ENCODE peak calls at places on chromosomes 1 and 21, in ten cellular contexts. Y is aorta, L is spleen, Q is esophagus squamous epithelium, I is body of pancreas, S is MM.1S, G is right cardiac atrium, A is tibial artery, Z is H1, J is cardiac muscle cell. F is an unnamed sample. For H3K4me1 and H3K27me3, the result is how much of the 10 kb centered on the place peaks cover.

GRCh38 chr1:44894591-44894990 is 51.5 kb upstream of the PTCH2 start:
- DNase-seq in A (no peak), Y (no peak), L (no peak), S (no peak), Z (no peak), I (no peak), Q (no peak), G (no peak), J (no peak), F (peak)

GRCh38 chr21:29130234-29130993 is at the start of gene MAP3K7CL:
- DNase-seq in J (no peak), Z (no peak), Y (peak), S (no peak), I (peak), G (peak), L (no peak), Q (no peak), A (peak), F (peak)

GRCh38 chr1:32997381-32997891 is 32.8 kb upstream of the RNF19B start:
- DNase-seq in Y (no peak), J (no peak), I (no peak), G (no peak), S (no peak), Z (no peak), Q (no peak), L (no peak), A (no peak), F (peak)

GRCh38 chr1:27887215-27888035 is 15.1 kb downstream of the THEMIS2 start:
- DNase-seq in S (no peak), G (no peak), L (peak), A (no peak), Q (no peak), I (no peak), Z (no peak), J (no peak), Y (no peak), F (no peak)

GRCh38 chr1:23634840-23635642 is 56.6 kb upstream of the RPL11 start:
- DNase-seq in J (peak), G (peak), Z (peak), Q (no peak), A (peak), Y (peak), L (no peak), I (peak), S (peak), F (no peak)

GRCh38 chr1:116914667-116915066 is 5.0 kb downstream of the PTGFRN start:
- DNase-seq in Z (no peak), J (no peak), Q (no peak), L (no peak), G (no peak), A (no peak), I (no peak), Y (no peak), S (no peak), F (no peak)

GRCh38 chr1:8439015-8439702 is 121.2 kb downstream of the SLC45A1 start:
- DNase-seq in I (peak), G (peak), A (peak), Q (no peak), Z (peak), J (peak), S (no peak), L (peak), Y (peak), F (no peak)

GRCh38 chr1:7235871-7236472 is 450.7 kb downstream of the CAMTA1 start:
- DNase-seq in L (no peak), G (no peak), Y (no peak), Q (no peak), Z (peak), J (no peak), A (no peak), S (no peak), I (no peak), F (no peak)

GRCh38 chr1:26874896-26875295 is 11.9 kb downstream of the SFN start:
- DNase-seq in G (no peak), Y (no peak), A (no peak), S (no peak), Q (no peak), I (no peak), L (no peak), J (no peak), Z (no peak), F (no peak)

GRCh38 chr1:55310517-55310927 is 95.4 kb upstream of the USP24 start:
- DNase-seq in Z (no peak), G (no peak), S (no peak), J (no peak), I (no peak), A (no peak), Q (no peak), L (no peak), Y (no peak), F (peak)

GRCh38 chr1:245571872-245572294 is 417.1 kb downstream of the KIF26B start:
- DNase-seq in A (no peak), S (no peak), L (no peak), Y (no peak), J (peak), G (no peak), Z (no peak), Q (no peak), I (no peak), F (no peak)

GRCh38 chr1:101033017-101033416 is 7.4 kb upstream of the DPH5 start:
- DNase-seq in I (no peak), J (no peak), Z (no peak), S (no peak), Q (no peak), A (no peak), Y (no peak), L (no peak), G (no peak), F (no peak)

GRCh38 chr1:231194843-231195516 is 33.1 kb downstream of the TRIM67 start:
- DNase-seq in I (no peak), Y (peak), J (no peak), G (no peak), Z (no peak), A (no peak), S (no peak), L (peak), Q (no peak), F (no peak)

GRCh38 chr1:91569411-91570104 is 68.9 kb downstream of the CDC7 start:
- DNase-seq in L (no peak), J (peak), S (no peak), G (peak), Y (peak), I (peak), Z (no peak), A (peak), Q (no peak), F (peak)

GRCh38 chr1:166902279-166902678 is 26.2 kb upstream of the TADA1 start:
- DNase-seq in Q (no peak), Y (no peak), J (no peak), L (no peak), Z (no peak), I (no peak), G (no peak), A (no peak), S (no peak), F (peak)

GRCh38 chr1:30864681-30865080 is 43.9 kb downstream of the SDC3 start:
- DNase-seq in Q (no peak), Y (no peak), S (no peak), I (no peak), J (no peak), L (no peak), G (peak), A (no peak), Z (no peak), F (no peak)

GRCh38 chr21:46028547-46029200 is 47.1 kb downstream of the COL6A1 start:
- DNase-seq in J (no peak), L (no peak), Z (no peak), I (no peak), Q (no peak), A (no peak), G (no peak), S (no peak), Y (no peak), F (no peak)

GRCh38 chr1:91148641-91149069 is 126.8 kb upstream of the ZNF644 start:
- DNase-seq in I (no peak), A (no peak), L (no peak), S (no peak), Q (no peak), Z (no peak), J (no peak), Y (no peak), G (no peak), F (no peak)

GRCh38 chr1:210251680-210252490 is 19.3 kb downstream of the SERTAD4 start:
- DNase-seq in S (no peak), I (no peak), J (peak), A (no peak), Q (no peak), L (no peak), Y (peak), G (peak), Z (peak), F (no peak)

DNA sequence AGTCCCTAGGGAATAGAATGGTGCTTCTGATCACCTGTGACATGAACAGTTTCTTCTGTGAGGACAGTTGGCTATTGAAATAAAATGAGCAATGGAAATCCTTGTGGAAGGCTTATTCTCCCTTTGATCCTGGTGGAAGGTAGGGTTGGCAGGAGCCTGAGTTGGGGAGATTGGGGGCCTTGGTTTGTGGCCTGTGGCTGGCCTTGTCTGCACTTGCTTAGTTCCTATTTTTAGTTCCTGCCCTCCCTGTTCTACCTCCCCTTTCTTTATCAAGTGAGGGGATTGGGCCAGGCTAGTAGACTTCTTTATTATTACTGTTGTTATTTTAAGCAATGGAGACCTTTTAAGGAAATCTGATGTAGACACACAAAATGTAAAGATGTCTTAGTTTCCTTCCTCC is 8.2 kb downstream of the DMRTB1 start:
- DNase-seq in L (no peak), Q (no peak), I (no peak), Z (no peak), J (no peak), A (no peak), G (no peak), Y (no peak), S (no peak), F (no peak)
- H3K27ac ChIP-seq in L (no peak), Q (no peak), I (no peak), Z (no peak), J (no peak), A (no peak), G (no peak), Y (no peak), S (no peak), F (no peak)

GRCh38 chr1:204885790-204886189 is 15.1 kb downstream of the NFASC start:
- DNase-seq in Z (no peak), S (no peak), G (no peak), Q (no peak), A (no peak), L (no peak), I (no peak), Y (no peak), J (no peak), F (peak)
- H3K4me1 ChIP-seq in Z (under half), S (under half), G (under half), Q (under half), A (under half), L (under half), I (under half), Y (under half), J (under half), F (under half)

DNA sequence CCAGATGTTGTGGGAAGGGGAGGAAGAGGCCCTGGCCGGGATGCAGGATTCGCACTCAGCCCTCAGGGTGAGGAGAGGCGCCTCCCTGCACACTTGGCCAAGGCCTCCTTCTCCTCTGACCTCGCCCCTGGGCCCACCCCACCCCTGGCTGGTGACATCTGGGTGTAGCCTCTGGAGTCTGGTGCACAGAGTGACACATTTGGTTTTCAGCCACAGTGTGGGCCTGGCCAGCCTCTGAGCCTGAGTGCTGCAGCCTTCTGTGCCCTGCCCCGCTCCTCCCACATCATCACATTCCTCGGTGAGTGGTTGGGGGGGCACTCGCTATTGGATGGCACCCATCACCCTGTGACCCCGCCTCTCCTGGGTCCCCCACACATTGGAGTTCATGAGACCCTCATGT is 45.8 kb downstream of the PRDM16 start:
- DNase-seq in A (no peak), I (peak), L (no peak), Z (no peak), J (no peak), Q (no peak), S (no peak), G (no peak), Y (no peak), F (no peak)
- H3K27me3 ChIP-seq in A (under half), I (under half), L (under half), Z (under half), J (under half), Q (under half), S (half or more), G (under half), Y (under half), F (under half)

GRCh38 chr1:38476111-38476783 is 383.3 kb downstream of the RRAGC start:
- DNase-seq in Q (no peak), Y (no peak), J (peak), L (peak), S (peak), Z (peak), A (no peak), G (no peak), I (no peak), F (no peak)
- H3K27ac ChIP-seq in Q (no peak), Y (no peak), J (no peak), L (peak), S (peak), Z (peak), A (no peak), G (no peak), I (no peak), F (no peak)

GRCh38 chr1:67735806-67736627 is 51.0 kb downstream of the GADD45A start:
- DNase-seq in G (peak), Y (peak), I (peak), A (peak), J (no peak), S (peak), L (peak), Z (no peak), Q (peak), F (peak)

GRCh38 chr1:67738401-67738800 is 53.4 kb downstream of the GADD45A start:
- DNase-seq in Z (no peak), Y (no peak), S (no peak), Q (no peak), G (no peak), L (no peak), I (no peak), A (no peak), J (peak), F (peak)

GRCh38 chr1:67736750-67737149 is 51.7 kb downstream of the GADD45A start:
- DNase-seq in S (no peak), G (no peak), Z (no peak), L (no peak), A (no peak), J (no peak), Q (no peak), I (no peak), Y (no peak), F (no peak)

GRCh38 chr1:67739361-67739760 is 54.4 kb downstream of the GADD45A start:
- DNase-seq in Q (no peak), G (no peak), L (no peak), A (no peak), J (no peak), Z (no peak), I (no peak), Y (no peak), S (no peak), F (no peak)

GRCh38 chr1:67737875-67738274 is 52.9 kb downstream of the GADD45A start:
- DNase-seq in G (no peak), I (no peak), A (no peak), Y (no peak), S (no peak), Z (no peak), Q (no peak), L (no peak), J (no peak), F (no peak)
- H3K4me1 ChIP-seq in G (under half), I (under half), A (under half), Y (under half), S (under half), Z (under half), Q (under half), L (under half), J (under half), F (under half)

GRCh38 chr1:21585037-21585436 is 75.8 kb downstream of the ALPL start:
- DNase-seq in J (no peak), G (no peak), S (no peak), Q (no peak), Z (no peak), A (no peak), I (no peak), L (no peak), Y (no peak), F (no peak)

GRCh38 chr1:21586926-21587601 is 77.8 kb downstream of the ALPL start:
- DNase-seq in Z (no peak), L (no peak), Q (no peak), J (peak), Y (peak), G (peak), S (no peak), I (peak), A (peak), F (peak)

GRCh38 chr1:21586222-21586621 is 77.0 kb downstream of the ALPL start:
- DNase-seq in Z (no peak), J (no peak), S (no peak), Y (no peak), A (no peak), G (no peak), I (no peak), L (no peak), Q (no peak), F (no peak)

GRCh38 chr1:21589618-21590017 is 79.5 kb downstream of the RAP1GAP start:
- DNase-seq in L (no peak), I (no peak), G (no peak), Z (no peak), Q (no peak), S (no peak), J (no peak), Y (no peak), A (no peak), F (no peak)

DNA sequence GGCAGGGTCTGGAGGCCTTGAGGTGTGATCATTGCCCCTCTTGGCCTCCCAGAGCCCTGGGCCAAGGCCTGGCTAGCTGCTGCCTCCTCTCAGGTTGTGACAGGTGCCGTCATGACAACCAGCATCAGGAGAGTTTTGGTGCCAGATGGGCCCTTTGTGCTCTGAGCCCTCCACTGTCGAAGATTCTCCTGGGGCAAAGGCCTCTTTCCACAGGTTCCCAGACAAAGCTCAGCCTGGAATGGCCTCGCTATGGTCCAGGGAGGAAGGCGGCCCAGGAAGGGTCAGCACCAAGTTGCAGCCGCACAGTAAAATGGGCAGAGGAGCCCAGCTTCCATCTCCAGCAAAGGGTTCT is 78.4 kb downstream of the ALPL start:
- DNase-seq in Q (no peak), Y (no peak), Z (no peak), L (no peak), A (no peak), S (no peak), G (no peak), J (no peak), I (no peak), F (no peak)
- H3K27me3 ChIP-seq in Q (under half), Y (under half), Z (under half), L (under half), A (under half), S (half or more), G (under half), J (under half), I (under half), F (under half)

GRCh38 chr1:64183985-64184440 is 19.4 kb upstream of the UBE2U start:
- DNase-seq in I (no peak), S (no peak), L (no peak), Y (no peak), Z (no peak), J (no peak), A (no peak), Q (no peak), G (no peak), F (peak)
- H3K27ac ChIP-seq in I (no peak), S (no peak), L (no peak), Y (no peak), Z (no peak), J (no peak), A (no peak), Q (no peak), G (no peak), F (no peak)

GRCh38 chr21:33033961-33034413 is 8.3 kb downstream of the OLIG2 start:
- DNase-seq in S (no peak), Y (no peak), I (no peak), L (no peak), Z (peak), A (no peak), G (no peak), Q (no peak), J (no peak), F (no peak)
- H3K4me1 ChIP-seq in S (under half), Y (under half), I (under half), L (under half), Z (under half), A (under half), G (under half), Q (under half), J (under half), F (under half)

DNA sequence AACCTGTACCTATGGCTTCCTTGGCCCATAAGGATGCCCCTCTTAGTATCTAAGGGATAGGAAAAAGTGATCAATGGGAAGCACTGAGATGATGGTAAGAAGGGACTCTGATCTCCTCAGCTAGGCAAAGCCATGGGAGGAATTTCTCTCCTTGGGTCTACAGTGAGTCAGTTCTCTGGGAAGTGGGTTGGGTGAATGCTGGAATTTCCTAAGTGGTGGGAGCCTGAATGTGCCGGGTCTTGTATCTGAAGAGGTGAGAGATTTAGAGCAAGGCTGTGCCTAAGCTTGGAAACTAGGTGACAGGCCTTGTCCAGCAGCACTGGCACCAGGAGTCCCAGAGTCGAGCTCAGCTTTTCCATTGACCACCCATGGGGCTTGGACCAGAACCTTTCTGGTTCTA is 96.3 kb upstream of the SLC2A1 start:
- DNase-seq in L (no peak), J (no peak), G (no peak), Z (no peak), I (no peak), Q (no peak), S (no peak), A (no peak), Y (no peak), F (no peak)
- H3K27me3 ChIP-seq in L (under half), J (under half), G (under half), Z (under half), I (under half), Q (under half), S (under half), A (under half), Y (under half), F (under half)

GRCh38 chr1:39328722-39329121 is 124.2 kb downstream of the MACF1 start:
- DNase-seq in Z (no peak), J (no peak), S (no peak), Y (no peak), A (no peak), G (no peak), Q (no peak), I (no peak), L (no peak), F (no peak)
- H3K27ac ChIP-seq in Z (no peak), J (no peak), S (no peak), Y (no peak), A (peak), G (no peak), Q (no peak), I (no peak), L (peak), F (no peak)